ENCODE peak calls at places on chromosomes 5 and 9, in six cellular contexts. H is H9, M is neural progenitor cell, D is HCT116, A is mesendoderm, E is GM23248. Y is an unnamed sample.
A peak's percentile ranks its signal among the peaks of the same experiment; 100 is the strongest.

GRCh38 chr5:71938886-71939285 is 168.4 kb upstream of the MAP1B start:
- DNase-seq in D (no peak), A (peak; percentile 73), E (no peak), H (peak; percentile 68), M (no peak), Y (no peak)

GRCh38 chr5:128216860-128217531 is 133.4 kb downstream of the SLC12A2 start:
- DNase-seq in M (no peak), A (no peak), H (no peak), D (no peak), E (peak; percentile 97), Y (no peak)

GRCh38 chr9:77017505-77017894 is 2.0 kb upstream of the FOXB2 start:
- DNase-seq in E (no peak), M (no peak), A (no peak), D (no peak), H (no peak), Y (no peak)

GRCh38 chr9:81375461-81376100 is 313.8 kb downstream of the TLE1 start:
- DNase-seq in E (no peak), D (no peak), A (peak; percentile 81), M (no peak), H (no peak), Y (no peak)

GRCh38 chr5:57986746-57987145 is 473.1 kb downstream of the PLK2 start:
- DNase-seq in E (peak; percentile 63), D (no peak), A (peak; percentile 65), M (no peak), H (peak; percentile 28), Y (no peak)

GRCh38 chr5:56094579-56095361 is 100.0 kb upstream of the IL6ST start:
- DNase-seq in H (no peak), A (no peak), E (no peak), M (no peak), D (no peak), Y (no peak)

GRCh38 chr9:31486630-31487029 is 897.8 kb upstream of the ACO1 start:
- DNase-seq in M (no peak), E (no peak), H (no peak), A (peak; percentile 57), D (no peak), Y (no peak)

GRCh38 chr9:7328453-7328852 is 471.1 kb downstream of the DMAC1 start:
- DNase-seq in A (no peak), D (no peak), E (no peak), H (no peak), M (no peak), Y (no peak)

GRCh38 chr5:93578813-93579560 is 2.0 kb downstream of the NR2F1-AS1 start:
- DNase-seq in M (peak; percentile 54), E (no peak), H (peak; percentile 55), D (no peak), A (no peak), Y (no peak)

GRCh38 chr5:77186990-77187389 is 23.5 kb upstream of the PDE8B start:
- DNase-seq in M (no peak), A (no peak), D (no peak), H (no peak), E (no peak), Y (no peak)

GRCh38 chr5:32210151-32210550 is 36.0 kb upstream of the GOLPH3 start:
- DNase-seq in M (no peak), A (no peak), H (no peak), E (no peak), D (no peak), Y (no peak)

GRCh38 chr9:21528123-21528808 is 46.2 kb upstream of the IFNE start:
- DNase-seq in M (no peak), A (no peak), H (no peak), D (no peak), E (no peak), Y (no peak)

GRCh38 chr9:129549139-129549538 is 71.8 kb downstream of the C9orf50 start:
- DNase-seq in H (no peak), M (no peak), E (peak; percentile 39), D (no peak), A (no peak), Y (no peak)

GRCh38 chr5:78979899-78980298 is 5.2 kb downstream of the ARSB start:
- DNase-seq in D (no peak), H (no peak), E (no peak), M (no peak), A (no peak), Y (peak; percentile 29)

GRCh38 chr5:29811914-29812679 is 1381.4 kb upstream of the CDH6 start:
- DNase-seq in D (no peak), H (no peak), M (peak; percentile 52), A (peak; percentile 62), E (no peak), Y (no peak)

GRCh38 chr9:9973062-9973461 is 639.7 kb downstream of the PTPRD start:
- DNase-seq in D (no peak), A (no peak), M (peak; percentile 6), E (no peak), H (no peak), Y (no peak)

GRCh38 chr5:14270212-14270702 is 127.1 kb downstream of the TRIO start:
- DNase-seq in D (peak; percentile 48), H (peak; percentile 64), A (peak; percentile 91), M (peak; percentile 87), E (peak; percentile 82), Y (peak; percentile 79)

GRCh38 chr5:167730121-167730520 is 561.3 kb upstream of the WWC1 start:
- DNase-seq in D (no peak), A (peak; percentile 36), M (no peak), E (peak; percentile 96), H (no peak), Y (peak; percentile 34)

GRCh38 chr9:81305561-81306182 is 383.7 kb downstream of the TLE1 start:
- DNase-seq in E (no peak), M (no peak), H (no peak), D (no peak), A (no peak), Y (no peak)

GRCh38 chr9:96858018-96858573 is 3.8 kb upstream of the ZNF782 start:
- DNase-seq in H (no peak), E (peak; percentile 67), M (no peak), D (no peak), A (no peak), Y (peak; percentile 97)

GRCh38 chr5:180803181-180804128 is 849 bp upstream of the MGAT1 start:
- DNase-seq in H (no peak), A (peak; percentile 84), M (peak; percentile 72), E (peak; percentile 70), D (no peak), Y (peak; percentile 70)

GRCh38 chr5:100902406-100903035 is 561 bp downstream of the ST8SIA4 start:
- DNase-seq in A (peak; percentile 62), D (no peak), H (peak; percentile 44), E (peak; percentile 15), M (peak; percentile 1), Y (peak; percentile 26)

GRCh38 chr5:139146809-139147742 is 51.1 kb downstream of the SIL1 start:
- DNase-seq in A (no peak), E (no peak), M (no peak), D (no peak), H (no peak), Y (no peak)

GRCh38 chr5:61177716-61178115 is 15.4 kb upstream of the SMIM15 start:
- DNase-seq in E (no peak), A (no peak), H (no peak), D (no peak), M (no peak), Y (no peak)

GRCh38 chr9:130905125-130905901 is 8.7 kb upstream of the QRFP start:
- DNase-seq in A (no peak), D (no peak), H (no peak), M (no peak), E (no peak), Y (no peak)

GRCh38 chr9:91424403-91425176 is 958 bp upstream of the NFIL3 start:
- DNase-seq in M (peak; percentile 64), H (peak; percentile 58), D (no peak), A (peak; percentile 63), E (peak; percentile 96), Y (peak; percentile 84)

GRCh38 chr9:70091553-70091952 is 47.9 kb downstream of the MAMDC2 start:
- DNase-seq in D (no peak), A (peak; percentile 41), E (no peak), M (no peak), H (no peak), Y (no peak)

GRCh38 chr5:64637837-64638443 is 52.4 kb upstream of the SHISAL2B start:
- DNase-seq in D (no peak), H (peak; percentile 37), A (peak; percentile 67), E (peak; percentile 16), M (peak; percentile 38), Y (no peak)

DNA sequence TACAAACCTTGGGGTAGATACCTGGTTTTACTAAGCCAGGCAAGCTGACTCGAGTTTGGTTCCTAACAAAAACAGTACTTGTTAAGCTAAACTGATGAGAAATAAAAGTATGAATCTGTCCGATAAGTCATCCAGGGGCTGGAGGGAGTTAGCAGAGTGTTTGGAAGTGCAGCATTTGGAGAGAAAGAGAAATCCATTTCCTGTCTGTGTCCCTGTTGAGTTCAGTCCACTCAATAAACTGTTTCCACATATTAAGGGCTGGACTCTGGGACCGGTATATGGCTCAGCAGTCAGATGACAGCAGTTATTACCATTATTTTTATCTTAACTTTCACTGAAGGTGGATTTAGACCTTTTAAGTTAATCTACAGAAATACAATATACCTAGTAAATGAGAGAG is 130.6 kb upstream of the ADRA1B start:
- DNase-seq in E (peak; percentile 40), H (no peak), D (no peak), M (no peak), A (no peak), Y (no peak)
- H3K4me2 ChIP-seq in E (no peak overlapping the region), H (no peak overlapping the region), D (no peak overlapping the region), M (no peak overlapping the region), A (no peak overlapping the region), Y (no peak overlapping the region)

DNA sequence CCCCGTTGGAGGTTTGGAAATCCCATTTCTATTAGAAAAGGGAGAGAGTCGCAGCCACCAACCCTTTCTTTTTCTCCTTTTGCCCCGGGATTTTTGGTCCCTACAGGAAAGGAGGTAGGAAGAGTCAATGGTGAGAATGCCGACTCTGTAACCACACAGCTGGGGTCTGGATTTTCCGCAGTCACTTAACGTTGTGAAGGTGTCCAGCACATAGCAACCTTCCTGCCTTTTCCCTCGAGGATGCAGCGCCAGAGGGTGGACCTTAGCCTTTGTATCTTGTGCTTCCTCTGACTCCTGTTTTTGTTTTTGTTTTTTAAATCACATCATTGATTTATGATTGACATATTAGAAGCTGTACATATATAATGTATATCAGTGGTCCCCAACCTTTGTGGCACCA is 41.4 kb downstream of the TLR4 start:
- DNase-seq in D (no peak), M (no peak), E (no peak), H (no peak), A (no peak), Y (no peak)
- H3K4me2 ChIP-seq in D (no peak overlapping the region), M (no peak overlapping the region), E (no peak overlapping the region), H (no peak overlapping the region), A (no peak overlapping the region), Y (no peak overlapping the region)

GRCh38 chr9:75811692-75812091 is 78.8 kb upstream of the PCSK5 start:
- DNase-seq in A (no peak), D (no peak), H (no peak), M (no peak), E (no peak), Y (no peak)

GRCh38 chr9:75812139-75812538 is 78.3 kb upstream of the PCSK5 start:
- DNase-seq in D (no peak), E (no peak), A (no peak), M (no peak), H (no peak), Y (no peak)

GRCh38 chr9:75810063-75810462 is 80.4 kb upstream of the PCSK5 start:
- DNase-seq in E (no peak), A (no peak), M (no peak), H (no peak), D (no peak), Y (no peak)

GRCh38 chr9:75814667-75815066 is 75.8 kb upstream of the PCSK5 start:
- DNase-seq in H (no peak), A (peak; percentile 4), D (no peak), M (no peak), E (no peak), Y (no peak)
- H3K4me2 ChIP-seq in H (no peak overlapping the region), A (no peak overlapping the region), D (no peak overlapping the region), M (no peak overlapping the region), E (no peak overlapping the region), Y (no peak overlapping the region)

GRCh38 chr9:16610538-16610937 is 259.9 kb downstream of the BNC2 start:
- DNase-seq in A (no peak), D (no peak), E (no peak), M (no peak), H (no peak), Y (no peak)
- H3K4me2 ChIP-seq in A (no peak overlapping the region), D (no peak overlapping the region), E (peak overlapping the region; percentile 52), M (no peak overlapping the region), H (no peak overlapping the region), Y (no peak overlapping the region)

Y was measured in trophoblast cell.